ENCODE peak calls at places on chromosomes 12 and 14, in four cellular contexts. I is activated CD4-positive, alpha-beta T cell treated with anti-CD3 and anti-CD28 coated beads, Interleukin-2, amount 50 U/mL, for 48 hours; F is NCI-H510A; A is activated T-helper 2 cell treated with anti-CD3 and anti-CD28 coated beads, Interferon-gamma antibody, Interleukin-2, Interleukin-4, amounts not matched to agents 10 μg/mL and 5 μg/mL and 100 μg/mL, durations not matched to agents 14 hours and 24 hours and 36 hours. B is an unnamed sample.
A peak's percentile ranks its signal among the peaks of the same experiment; 100 is the strongest.

GRCh38 chr14:21822109-21822508 is 148.5 kb upstream of the OR4E1 start:
- DNase-seq in I (no peak), F (no peak), A (no peak), B (peak; percentile 21)

GRCh38 chr14:29240046-29240445 is 473.5 kb downstream of the FOXG1 start:
- DNase-seq in I (no peak), F (no peak), A (no peak), B (peak; percentile 54)

GRCh38 chr14:31090872-31091764 is 64.9 kb upstream of the STRN3 start:
- DNase-seq in I (no peak), F (no peak), A (no peak), B (peak; percentile 59)

GRCh38 chr14:69696633-69697557 is 70.0 kb upstream of the SRSF5 start:
- DNase-seq in I (peak; percentile 26), F (peak; percentile 59), A (no peak), B (no peak)

GRCh38 chr12:131943876-131944275 is 5.9 kb upstream of the EP400 start:
- DNase-seq in I (no peak), F (no peak), A (no peak), B (no peak)

GRCh38 chr14:50734950-50735697 is 67.0 kb upstream of the SAV1 start:
- DNase-seq in I (no peak), F (no peak), A (no peak), B (no peak)

GRCh38 chr14:94775875-94776217 is 5.9 kb upstream of the GSC start:
- DNase-seq in I (no peak), F (no peak), A (no peak), B (peak; percentile 43)

GRCh38 chr12:66774921-66775320 is 96.0 kb upstream of the GRIP1 start:
- DNase-seq in I (no peak), F (no peak), A (no peak), B (no peak)

GRCh38 chr14:96086032-96086431 is 46.9 kb downstream of the C14orf132 start:
- DNase-seq in I (no peak), F (no peak), A (no peak), B (peak; percentile 89)

GRCh38 chr12:4814485-4814884 is 94.3 kb downstream of the GALNT8 start:
- DNase-seq in I (no peak), F (no peak), A (no peak), B (peak; percentile 49)

GRCh38 chr12:107990325-107990724 is 138.8 kb upstream of the WSCD2 start:
- DNase-seq in I (peak; percentile 49), F (no peak), A (no peak), B (peak; percentile 55)

GRCh38 chr14:81536125-81536771 is 2.6 kb upstream of the SEL1L start:
- DNase-seq in I (no peak), F (no peak), A (no peak), B (no peak)

GRCh38 chr14:64717870-64718269 is 13.6 kb downstream of the PLEKHG3 start:
- DNase-seq in I (no peak), F (peak; percentile 11), A (no peak), B (no peak)

GRCh38 chr14:76706811-76707210 is 54.5 kb upstream of the VASH1 start:
- DNase-seq in I (no peak), F (no peak), A (no peak), B (no peak)

GRCh38 chr14:98724734-98725133 is 547.3 kb downstream of the BCL11B start:
- DNase-seq in I (no peak), F (no peak), A (no peak), B (no peak)

GRCh38 chr12:95766356-95767019 is 24.1 kb downstream of the NTN4 start:
- DNase-seq in I (no peak), F (no peak), A (no peak), B (no peak)

GRCh38 chr12:109115758-109116610 is at the start of gene ACACB:
- DNase-seq in I (no peak), F (no peak), A (no peak), B (no peak)

GRCh38 chr14:90999299-90999698 is 61.1 kb downstream of the RPS6KA5 start:
- DNase-seq in I (no peak), F (no peak), A (no peak), B (no peak)

GRCh38 chr14:89902876-89903275 is 51.7 kb downstream of the EFCAB11 start:
- DNase-seq in I (no peak), F (no peak), A (no peak), B (no peak)

GRCh38 chr14:64958201-64958600 is 13.9 kb downstream of the RAB15 start:
- DNase-seq in I (no peak), F (no peak), A (no peak), B (no peak)

GRCh38 chr14:22976620-22977433 is 5.5 kb downstream of the AJUBA start:
- DNase-seq in I (no peak), F (no peak), A (no peak), B (peak; percentile 68)

GRCh38 chr12:16359512-16360491 is 12.4 kb downstream of the MGST1 start:
- DNase-seq in I (peak; percentile 37), F (no peak), A (no peak), B (peak; percentile 78)

GRCh38 chr12:7047318-7047717 is 13.2 kb upstream of the C1S start:
- DNase-seq in I (no peak), F (no peak), A (no peak), B (no peak)

GRCh38 chr12:19643635-19644034 is 204.3 kb downstream of the AEBP2 start:
- DNase-seq in I (no peak), F (peak; percentile 15), A (no peak), B (peak; percentile 8)

B was measured in Daoy.